ENCODE peak calls at places on chromosomes 11 and 22, in five cellular contexts. R is H9, L is IMR-90, E is H1, G is neuronal stem cell. D is an unnamed sample.

GRCh38 chr22:50481440-50482106 is at the start of gene ADM2:
- DNase-seq in E (peak; percentile 89), L (no peak), R (peak; percentile 79), G (peak; percentile 49), D (peak; percentile 76)

GRCh38 chr11:33182246-33182878 is 21.1 kb upstream of the CSTF3 start:
- DNase-seq in G (no peak), L (no peak), R (no peak), E (no peak), D (no peak)

GRCh38 chr11:69699213-69699612 is 4.6 kb downstream of the FGF19 start:
- DNase-seq in R (no peak), L (no peak), G (no peak), E (no peak), D (no peak)

GRCh38 chr22:26095271-26095956 is 73.8 kb upstream of the SEZ6L start:
- DNase-seq in E (no peak), G (no peak), L (no peak), R (no peak), D (no peak)

GRCh38 chr11:8099291-8099899 is 18.4 kb downstream of the TUB start:
- DNase-seq in L (peak; percentile 82), R (peak; percentile 71), E (peak; percentile 87), G (peak; percentile 63), D (peak; percentile 80)

GRCh38 chr11:90288207-90288821 is 65.5 kb upstream of the CHORDC1 start:
- DNase-seq in G (peak; percentile 9), L (peak; percentile 3), R (no peak), E (no peak), D (peak; percentile 46)

GRCh38 chr22:38016182-38017078 is 32.1 kb upstream of the SOX10 start:
- DNase-seq in G (peak; percentile 44), L (peak; percentile 58), E (peak; percentile 65), R (no peak), D (peak; percentile 38)

GRCh38 chr22:22798232-22798616 is 89.4 kb upstream of the IGLL5 start:
- DNase-seq in E (no peak), G (no peak), L (no peak), R (no peak), D (no peak)

GRCh38 chr11:11965192-11965591 is 43.2 kb downstream of the DKK3 start:
- DNase-seq in R (no peak), E (no peak), G (no peak), L (no peak), D (no peak)

GRCh38 chr11:84886344-84886743 is 740.8 kb downstream of the DLG2 start:
- DNase-seq in L (peak; percentile 40), R (no peak), G (no peak), E (no peak), D (no peak)

GRCh38 chr22:35189559-35189958 is 67.7 kb upstream of the HMGXB4 start:
- DNase-seq in G (no peak), R (no peak), E (no peak), L (no peak), D (no peak)

GRCh38 chr22:35892192-35892591 is 136.4 kb downstream of the RBFOX2 start:
- DNase-seq in L (peak; percentile 75), R (no peak), E (no peak), G (no peak), D (no peak)

GRCh38 chr11:67484847-67485311 is 2.1 kb downstream of the AIP start:
- DNase-seq in L (no peak), G (no peak), E (no peak), R (no peak), D (no peak)

GRCh38 chr11:75148436-75148983 is 2.4 kb upstream of the SLCO2B1 start:
- DNase-seq in E (no peak), G (no peak), R (no peak), L (no peak), D (no peak)

GRCh38 chr11:19660076-19660475 is 52.6 kb upstream of the NAV2 start:
- DNase-seq in G (no peak), R (no peak), L (peak; percentile 85), E (no peak), D (peak; percentile 72)

GRCh38 chr11:19844806-19845205 is 132.2 kb downstream of the NAV2 start:
- DNase-seq in G (no peak), L (no peak), R (no peak), E (no peak), D (no peak)

GRCh38 chr11:7673724-7674434 is 579 bp upstream of the CYB5R2 start:
- DNase-seq in L (no peak), E (peak; percentile 82), G (peak; percentile 48), R (peak; percentile 87), D (peak; percentile 91)

GRCh38 chr11:10900686-10901415 is 43.0 kb upstream of the ZBED5 start:
- DNase-seq in E (no peak), L (peak; percentile 57), R (no peak), G (no peak), D (no peak)

GRCh38 chr11:102476812-102477211 is 24.2 kb upstream of the TMEM123 start:
- DNase-seq in R (no peak), E (no peak), G (no peak), L (peak; percentile 22), D (no peak)

GRCh38 chr11:78647986-78648875 is 73.6 kb upstream of the NARS2 start:
- DNase-seq in L (no peak), E (peak; percentile 29), G (no peak), R (no peak), D (peak; percentile 26)

GRCh38 chr11:126002181-126002580 is 56.3 kb downstream of the VSIG10L2 start:
- DNase-seq in L (no peak), G (no peak), R (no peak), E (no peak), D (no peak)

GRCh38 chr11:134630896-134631295 is 218.9 kb upstream of the B3GAT1 start:
- DNase-seq in G (no peak), R (no peak), E (no peak), L (no peak), D (no peak)

GRCh38 chr11:102047305-102047924 is at the start of gene CFAP300:
- DNase-seq in G (peak; percentile 55), R (peak; percentile 78), L (peak; percentile 33), E (peak; percentile 85), D (peak; percentile 69)

GRCh38 chr22:41648431-41648830 is 27.3 kb downstream of the XRCC6 start:
- DNase-seq in L (no peak), E (no peak), R (no peak), G (no peak), D (no peak)

GRCh38 chr11:2178906-2179494 is 7.4 kb upstream of the TH start:
- DNase-seq in L (peak; percentile 37), G (no peak), E (no peak), R (no peak), D (peak; percentile 37)

GRCh38 chr11:86537541-86538222 is 134.7 kb downstream of the ME3 start:
- DNase-seq in E (no peak), L (no peak), R (no peak), G (no peak), D (peak; percentile 51)

GRCh38 chr11:43732225-43732624 is 51.7 kb downstream of the HSD17B12 start:
- DNase-seq in G (no peak), E (no peak), R (no peak), L (no peak), D (no peak)

GRCh38 chr22:33871935-33872334 is 48.3 kb downstream of the LARGE1 start:
- DNase-seq in E (no peak), L (peak; percentile 37), R (no peak), G (no peak), D (no peak)

GRCh38 chr22:42758929-42759629 is 38.4 kb upstream of the A4GALT start:
- DNase-seq in G (no peak), R (no peak), E (no peak), L (peak; percentile 86), D (no peak)

GRCh38 chr11:119445850-119446249 is 22.9 kb upstream of the THY1 start:
- DNase-seq in R (no peak), G (no peak), E (no peak), L (peak; percentile 81), D (no peak)

GRCh38 chr11:43130616-43131015 is 181.2 kb upstream of the API5 start:
- DNase-seq in R (peak; percentile 34), E (no peak), G (peak; percentile 29), L (no peak), D (peak; percentile 81)

GRCh38 chr11:44006882-44007495 is 40.8 kb upstream of the ACCSL start:
- DNase-seq in G (no peak), R (peak; percentile 15), L (no peak), E (peak; percentile 35), D (no peak)

GRCh38 chr11:15692739-15693138 is 578.0 kb downstream of the INSC start:
- DNase-seq in L (peak; percentile 65), G (no peak), R (no peak), E (peak; percentile 11), D (peak; percentile 21)

GRCh38 chr11:61019818-61020405 is 48.4 kb downstream of the CD6 start:
- DNase-seq in G (no peak), R (no peak), E (no peak), L (no peak), D (no peak)

GRCh38 chr22:23243006-23243573 is 62.8 kb downstream of the BCR start:
- DNase-seq in E (peak; percentile 73), R (peak; percentile 88), L (no peak), G (peak; percentile 72), D (peak; percentile 95)

GRCh38 chr11:36409152-36409713 is 100.8 kb downstream of the TRAF6 start:
- DNase-seq in L (peak; percentile 46), R (no peak), E (no peak), G (no peak), D (no peak)

GRCh38 chr22:21726650-21727049 is 8.9 kb downstream of the YPEL1 start:
- DNase-seq in G (no peak), R (peak; percentile 89), E (peak; percentile 74), L (no peak), D (peak; percentile 90)

GRCh38 chr11:45936655-45937054 is 14.2 kb downstream of the LARGE2 start:
- DNase-seq in G (no peak), R (no peak), L (no peak), E (no peak), D (peak; percentile 33)

GRCh38 chr11:47185305-47186075 is 744 bp downstream of the PACSIN3 start:
- DNase-seq in E (peak; percentile 87), L (peak; percentile 37), R (peak; percentile 96), G (peak; percentile 58), D (peak; percentile 93)
- H2BK5ac ChIP-seq in E (peak overlapping the region; percentile 91), L (peak overlapping the region; percentile 53), R (no peak overlapping the region), G (peak overlapping the region; percentile 32), D (peak overlapping the region; percentile 59)

GRCh38 chr11:47408598-47409439 is 429 bp downstream of the SLC39A13 start:
- DNase-seq in E (no peak), L (peak; percentile 87), R (peak; percentile 36), G (no peak), D (peak; percentile 46)

GRCh38 chr11:47412152-47412746 is 3.9 kb downstream of the SLC39A13 start:
- DNase-seq in E (peak; percentile 90), L (peak; percentile 26), G (no peak), R (peak; percentile 82), D (peak; percentile 75)

GRCh38 chr11:47407746-47408590 is at the start of gene SLC39A13:
- DNase-seq in R (peak; percentile 96), G (peak; percentile 93), E (peak; percentile 95), L (peak; percentile 95), D (peak; percentile 97)

GRCh38 chr11:47409440-47410403 is 1.3 kb downstream of the SLC39A13 start:
- DNase-seq in G (no peak), E (no peak), L (no peak), R (no peak), D (no peak)

GRCh38 chr11:47410404-47411264 is 2.2 kb downstream of the SLC39A13 start:
- DNase-seq in E (no peak), R (no peak), L (no peak), G (no peak), D (no peak)
- H2BK5ac ChIP-seq in E (no peak overlapping the region), R (no peak overlapping the region), L (peak overlapping the region; percentile 94), G (no peak overlapping the region), D (no peak overlapping the region)

GRCh38 chr11:57640068-57640800 is 9.5 kb downstream of the YPEL4 start:
- DNase-seq in R (no peak), G (no peak), E (no peak), L (no peak), D (no peak)
- H2BK5ac ChIP-seq in R (no peak overlapping the region), G (peak overlapping the region; percentile 95), E (peak overlapping the region; percentile 98), L (peak overlapping the region; percentile 98), D (peak overlapping the region; percentile 98)

GRCh38 chr11:129215506-129216245 is 23.6 kb upstream of the ARHGAP32 start:
- DNase-seq in R (peak; percentile 54), L (no peak), G (peak; percentile 59), E (no peak), D (peak; percentile 97)
- H2BK5ac ChIP-seq in R (no peak overlapping the region), L (no peak overlapping the region), G (no peak overlapping the region), E (peak overlapping the region; percentile 71), D (no peak overlapping the region)

D was measured in mesendoderm.